ENCODE peak calls at places on chromosome 1, in four cellular contexts. Q, V, Y and W are unnamed samples.

GRCh38 chr1:17276568-17276967 is 27.7 kb downstream of the PADI3 start:
- DNase-seq in Q (no peak), V (no peak), Y (no peak), W (no peak)

GRCh38 chr1:33312413-33312749 is 8.5 kb downstream of the A3GALT2 start:
- DNase-seq in Q (no peak), V (no peak), Y (no peak), W (no peak)

GRCh38 chr1:111735321-111735720 is 3.9 kb downstream of the INKA2 start:
- DNase-seq in Q (no peak), V (no peak), Y (no peak), W (no peak)

GRCh38 chr1:86852289-86852688 is 61.6 kb downstream of the SELENOF start:
- DNase-seq in Q (no peak), V (no peak), Y (no peak), W (no peak)

GRCh38 chr1:84972377-84972987 is 24.4 kb downstream of the MCOLN2 start:
- DNase-seq in Q (no peak), V (no peak), Y (no peak), W (no peak)

GRCh38 chr1:19035356-19036048 is 79.0 kb upstream of the IFFO2 start:
- DNase-seq in Q (no peak), V (no peak), Y (no peak), W (no peak)

GRCh38 chr1:185010361-185010760 is 35.0 kb upstream of the RNF2 start:
- DNase-seq in Q (no peak), V (no peak), Y (no peak), W (no peak)

GRCh38 chr1:175369696-175370095 is 177.1 kb upstream of the KIAA0040 start:
- DNase-seq in Q (no peak), V (no peak), Y (no peak), W (no peak)

GRCh38 chr1:214123061-214123784 is 135.4 kb downstream of the PROX1 start:
- DNase-seq in Q (no peak), V (no peak), Y (peak), W (no peak)

GRCh38 chr1:240274569-240274968 is 182.9 kb downstream of the FMN2 start:
- DNase-seq in Q (no peak), V (no peak), Y (no peak), W (no peak)

GRCh38 chr1:233357595-233358446 is 30.3 kb downstream of the MAP3K21 start:
- DNase-seq in Q (no peak), V (no peak), Y (no peak), W (no peak)

GRCh38 chr1:26145960-26146294 is 13.0 kb upstream of the FAM110D start:
- DNase-seq in Q (no peak), V (no peak), Y (no peak), W (no peak)

GRCh38 chr1:23168079-23168461 is 586 bp downstream of the LUZP1 start:
- DNase-seq in Q (peak), V (no peak), Y (no peak), W (peak)

GRCh38 chr1:75797273-75797588 is 549 bp downstream of the MSH4 start:
- DNase-seq in Q (no peak), V (no peak), Y (no peak), W (no peak)

GRCh38 chr1:8238141-8239038 is 79.5 kb upstream of the SLC45A1 start:
- DNase-seq in Q (no peak), V (no peak), Y (no peak), W (no peak)

GRCh38 chr1:224340711-224341384 is 10.9 kb upstream of the NVL start:
- DNase-seq in Q (peak), V (no peak), Y (no peak), W (peak)

GRCh38 chr1:211715976-211716375 is 40.6 kb upstream of the NEK2 start:
- DNase-seq in Q (no peak), V (no peak), Y (no peak), W (no peak)